ENCODE peak calls at places on chromosomes 1 and 21, in five cellular contexts. N, B, P, C and T are unnamed samples.

GRCh38 chr1:68049941-68050878 is at the start of gene DIRAS3:
- DNase-seq in N (peak), B (peak), P (no peak), C (peak), T (peak)

GRCh38 chr1:167095368-167095767 is 1.5 kb downstream of the STYXL2 start:
- DNase-seq in N (no peak), B (peak), P (no peak), C (no peak), T (peak)

GRCh38 chr1:147600119-147601111 is 59.1 kb downstream of the BCL9 start:
- DNase-seq in N (peak), B (peak), P (no peak), C (no peak), T (no peak)

GRCh38 chr1:23463286-23463685 is 20.7 kb downstream of the ASAP3 start:
- DNase-seq in N (no peak), B (no peak), P (no peak), C (no peak), T (no peak)

GRCh38 chr1:225602590-225603206 is 50.2 kb downstream of the ENAH start:
- DNase-seq in N (no peak), B (no peak), P (no peak), C (no peak), T (no peak)

GRCh38 chr1:246012271-246012854 is 494.7 kb downstream of the SMYD3 start:
- DNase-seq in N (peak), B (peak), P (no peak), C (no peak), T (no peak)

GRCh38 chr21:42425603-42425985 is 21.9 kb downstream of the UBASH3A start:
- DNase-seq in N (no peak), B (no peak), P (no peak), C (no peak), T (no peak)

GRCh38 chr1:172581779-172582178 is 48.8 kb downstream of the SUCO start:
- DNase-seq in N (no peak), B (peak), P (no peak), C (no peak), T (no peak)

GRCh38 chr1:223765036-223765718 is 52.8 kb downstream of the CAPN2 start:
- DNase-seq in N (no peak), B (peak), P (peak), C (no peak), T (no peak)

GRCh38 chr1:84632975-84633427 is 57.3 kb downstream of the SSX2IP start:
- DNase-seq in N (peak), B (peak), P (no peak), C (no peak), T (peak)

GRCh38 chr1:15952317-15953258 is 23.3 kb downstream of the ZBTB17 start:
- DNase-seq in N (peak), B (peak), P (no peak), C (no peak), T (peak)

GRCh38 chr1:15950763-15951295 is 25.1 kb downstream of the ZBTB17 start:
- DNase-seq in N (no peak), B (peak), P (no peak), C (no peak), T (no peak)

GRCh38 chr1:15950302-15950701 is 25.6 kb downstream of the ZBTB17 start:
- DNase-seq in N (no peak), B (no peak), P (no peak), C (no peak), T (no peak)

GRCh38 chr1:15953294-15953771 is 22.6 kb downstream of the ZBTB17 start:
- DNase-seq in N (no peak), B (peak), P (no peak), C (no peak), T (no peak)

GRCh38 chr1:15951341-15952153 is 24.4 kb downstream of the ZBTB17 start:
- DNase-seq in N (no peak), B (peak), P (no peak), C (no peak), T (no peak)
- H3K4me3 ChIP-seq in N (no peak), B (no peak), P (no peak), C (no peak), T (no peak)

DNA sequence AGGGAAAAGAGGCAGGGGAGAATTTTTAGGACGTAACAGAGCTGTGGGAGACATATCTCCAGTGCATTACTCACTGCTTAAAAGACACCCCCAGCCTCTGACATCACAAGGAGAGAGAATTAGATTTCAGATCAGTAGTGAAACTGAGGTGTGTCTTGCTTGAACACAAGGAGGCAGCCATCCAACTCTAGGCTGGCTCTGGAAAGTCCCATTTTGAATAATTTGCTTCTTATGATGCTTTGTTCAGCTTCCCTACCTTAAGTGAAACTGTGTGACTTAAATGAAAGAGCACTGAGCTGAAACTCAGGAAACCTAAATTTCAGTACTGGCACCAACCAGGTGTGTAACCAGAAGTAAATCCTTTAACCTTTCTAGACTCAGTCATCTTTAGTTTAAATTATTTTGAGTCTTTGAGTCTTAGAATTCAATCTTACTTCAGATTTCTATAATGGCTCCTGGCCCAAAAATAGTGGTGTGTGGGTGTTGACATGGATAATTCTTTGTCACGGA is 251.6 kb upstream of the SGIP1 start:
- DNase-seq in N (no peak), B (peak), P (no peak), C (no peak), T (peak)
- TF ChIP-seq CTCF in N (peak), B (peak), P (no peak), C (no peak), T (peak)

GRCh38 chr21:7916329-7917303 is 2604.8 kb upstream of the TPTE start:
- DNase-seq in N (no peak), B (no peak), P (no peak), C (no peak), T (no peak)
- H3K4me3 ChIP-seq in N (no peak), B (no peak), P (no peak), C (no peak), T (no peak)

GRCh38 chr1:198072177-198072576 is 84.6 kb upstream of the NEK7 start:
- DNase-seq in N (no peak), B (peak), P (no peak), C (no peak), T (no peak)
- TF ChIP-seq CTCF in N (no peak), B (peak), P (peak), C (peak), T (peak)

GRCh38 chr1:210233495-210234253 is 1.1 kb downstream of the SERTAD4 start:
- DNase-seq in N (peak), B (peak), P (peak), C (peak), T (no peak)
- H3K4me3 ChIP-seq in N (peak), B (peak), P (peak), C (peak), T (peak)

GRCh38 chr1:20366766-20367602 is 76.3 kb downstream of the VWA5B1 start:
- DNase-seq in N (peak), B (peak), P (peak), C (no peak), T (no peak)
- TF ChIP-seq CTCF in N (peak), B (peak), P (peak), C (peak), T (peak)

DNA sequence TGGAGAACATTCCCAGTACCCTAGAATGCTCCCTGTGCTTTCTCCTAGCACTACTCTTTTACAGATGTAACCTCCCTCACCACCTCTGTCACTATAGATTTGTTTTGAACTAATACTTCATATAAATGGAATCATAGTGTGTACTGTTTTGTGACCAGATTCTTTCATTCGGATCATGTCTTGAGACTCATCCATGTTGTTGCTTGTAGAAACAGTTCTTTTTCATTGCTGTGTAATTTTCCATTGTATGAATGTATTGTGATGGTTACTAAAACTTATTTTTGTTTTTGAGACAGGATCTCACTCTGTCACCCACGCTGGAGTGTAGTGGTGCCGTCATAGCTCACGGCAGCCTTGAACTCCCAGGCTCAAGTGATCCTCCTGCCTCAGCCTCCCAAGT is 2.7 kb downstream of the MAST2 start:
- DNase-seq in N (no peak), B (no peak), P (no peak), C (no peak), T (no peak)
- H3K4me3 ChIP-seq in N (no peak), B (no peak), P (no peak), C (no peak), T (no peak)

DNA sequence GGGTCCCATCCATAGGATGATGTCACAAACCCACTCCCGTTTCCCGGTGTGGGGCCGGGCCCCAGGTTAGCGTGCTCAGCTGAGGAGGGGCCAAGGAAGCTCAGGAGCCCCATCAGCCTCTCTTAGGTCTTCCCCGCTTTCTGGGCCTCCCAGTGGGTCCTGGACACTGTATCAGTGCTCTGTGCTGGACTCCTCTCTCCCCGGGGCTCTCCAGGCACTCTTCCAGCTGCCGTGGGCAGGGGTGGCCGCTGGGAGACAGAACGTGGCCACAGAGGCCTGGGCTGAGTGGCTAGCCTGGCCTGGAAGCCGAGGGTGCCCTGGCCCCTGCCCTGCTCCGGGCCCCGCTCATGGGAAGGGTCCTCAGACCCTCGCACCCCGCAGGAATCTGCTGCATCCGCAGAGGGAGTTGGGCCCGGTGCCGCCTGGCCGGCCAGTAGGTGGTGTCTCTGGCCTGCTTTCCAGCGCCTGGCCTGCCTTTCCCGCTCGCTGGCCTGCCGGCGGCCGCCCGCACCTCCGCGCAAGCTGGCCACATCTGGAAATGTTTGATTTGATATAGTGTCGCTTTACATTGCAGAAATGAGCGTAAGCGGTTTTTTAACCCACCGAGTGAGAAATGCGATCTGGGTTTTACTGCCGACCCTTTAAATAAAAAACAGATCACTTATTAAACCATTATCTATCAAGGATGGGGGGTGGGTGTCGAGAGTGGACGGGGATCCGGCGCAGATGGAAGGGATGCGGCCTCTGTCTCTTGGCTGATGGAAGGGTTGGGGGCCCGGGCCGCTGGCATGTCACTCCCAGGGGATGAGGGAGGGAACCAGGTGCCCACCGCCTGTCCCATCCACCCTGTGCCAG is 74.4 kb upstream of the TTC34 start:
- DNase-seq in N (peak), B (no peak), P (no peak), C (no peak), T (no peak)
- TF ChIP-seq CTCF in N (peak), B (no peak), P (peak), C (peak), T (no peak)

DNA sequence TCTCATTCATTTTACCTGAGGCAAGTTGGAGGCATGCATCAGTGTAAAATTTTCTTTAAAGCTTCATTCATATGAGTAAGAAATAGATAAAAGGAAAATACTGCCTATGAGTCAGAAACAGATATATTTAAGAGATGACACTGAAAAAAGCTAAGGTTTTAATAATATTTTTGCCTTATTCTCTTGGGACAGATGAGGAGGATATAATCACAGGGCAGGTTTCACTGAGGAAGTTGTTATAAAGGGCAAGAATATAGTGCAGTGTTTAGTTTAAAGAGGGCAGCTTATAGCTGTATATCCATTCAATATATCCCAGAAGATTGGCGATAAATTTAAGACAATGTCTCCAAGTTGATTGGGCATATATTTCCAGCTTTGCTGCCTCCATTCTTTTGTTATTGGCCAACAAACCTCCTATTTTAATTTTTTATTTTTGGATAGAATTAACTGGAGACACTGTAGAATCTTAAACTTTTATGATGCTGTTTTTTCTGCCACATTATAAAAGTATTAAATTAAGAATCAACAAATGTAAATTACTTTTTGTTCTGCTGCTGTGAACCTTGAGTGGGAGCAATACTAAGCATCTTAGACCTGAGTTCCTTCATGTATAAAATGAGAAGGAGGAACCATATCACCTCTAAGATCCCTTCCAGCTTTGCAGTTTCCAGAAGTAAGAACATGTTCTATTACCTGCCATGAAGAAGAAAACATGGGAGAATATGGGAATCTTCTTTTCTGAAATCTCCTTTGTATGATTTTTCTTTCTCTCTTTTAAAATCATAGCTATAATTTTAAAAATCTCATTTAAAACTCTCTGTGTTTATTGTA is 171.6 kb downstream of the S1PR1 start:
- DNase-seq in N (no peak), B (no peak), P (no peak), C (no peak), T (no peak)
- H3K4me3 ChIP-seq in N (no peak), B (no peak), P (no peak), C (no peak), T (no peak)

GRCh38 chr1:215710340-215710971 is 143.4 kb downstream of the KCTD3 start:
- DNase-seq in N (peak), B (peak), P (no peak), C (no peak), T (no peak)
- TF ChIP-seq CTCF in N (peak), B (peak), P (peak), C (peak), T (peak)